ENCODE peak calls at places on chromosomes 12 and 14, in five cellular contexts. U is RWPE1, E is psoas muscle, B is HL-60, O is ovary. X is an unnamed sample.
A peak's percentile ranks its signal among the peaks of the same experiment; 100 is the strongest.

GRCh38 chr12:84913151-84913550 is 552 bp upstream of the SLC6A15 start:
- DNase-seq in B (no peak), U (peak; percentile 30), O (no peak), E (no peak), X (no peak)

GRCh38 chr12:27293463-27293862 is 39.2 kb upstream of the BMAL2 start:
- DNase-seq in O (no peak), E (no peak), B (no peak), U (no peak), X (no peak)

GRCh38 chr12:8078400-8078799 is 3.7 kb upstream of the NECAP1 start:
- DNase-seq in E (no peak), U (peak; percentile 30), O (no peak), B (peak; percentile 69), X (no peak)

GRCh38 chr14:59754256-59754655 is 116.3 kb downstream of the RTN1 start:
- DNase-seq in B (no peak), O (no peak), E (no peak), U (peak; percentile 10), X (no peak)

GRCh38 chr14:57976701-57977100 is 110.8 kb upstream of the SLC35F4 start:
- DNase-seq in E (no peak), B (no peak), U (no peak), O (no peak), X (no peak)

GRCh38 chr14:36281309-36281708 is 39.1 kb downstream of the MBIP start:
- DNase-seq in U (no peak), E (no peak), B (no peak), O (no peak), X (no peak)

GRCh38 chr12:51591020-51591901 is at the start of gene SCN8A:
- DNase-seq in O (peak; percentile 38), B (no peak), U (no peak), E (peak; percentile 54), X (no peak)

GRCh38 chr14:101561145-101561896 is at the start of gene DIO3:
- DNase-seq in O (peak; percentile 71), B (no peak), E (peak; percentile 57), U (no peak), X (no peak)

GRCh38 chr12:39972119-39972518 is 133.8 kb downstream of the SLC2A13 start:
- DNase-seq in U (no peak), E (no peak), O (no peak), B (no peak), X (no peak)

GRCh38 chr12:55619352-55620138 is 17.1 kb upstream of the OR10P1 start:
- DNase-seq in O (no peak), E (no peak), U (peak; percentile 89), B (peak; percentile 82), X (no peak)

GRCh38 chr14:30330452-30330851 is 228.5 kb upstream of the G2E3 start:
- DNase-seq in U (peak; percentile 7), O (no peak), B (no peak), E (no peak), X (no peak)

GRCh38 chr12:119409043-119409442 is 74.5 kb downstream of the CCDC60 start:
- DNase-seq in E (no peak), U (no peak), B (no peak), O (no peak), X (no peak)

GRCh38 chr14:89549381-89550102 is 132.5 kb upstream of the FOXN3 start:
- DNase-seq in E (no peak), U (no peak), O (no peak), B (no peak), X (no peak)

GRCh38 chr12:38761636-38762342 is 143.6 kb downstream of the CPNE8 start:
- DNase-seq in E (no peak), U (peak; percentile 55), O (no peak), B (no peak), X (no peak)

GRCh38 chr12:68119724-68120211 is 39.8 kb downstream of the IFNG start:
- DNase-seq in B (no peak), E (no peak), U (peak; percentile 14), O (no peak), X (no peak)

GRCh38 chr12:12432373-12432772 is 75.5 kb downstream of the BORCS5 start:
- DNase-seq in E (no peak), B (no peak), O (no peak), U (no peak), X (no peak)

GRCh38 chr12:128852026-128852725 is 1.1 kb upstream of the GLT1D1 start:
- DNase-seq in O (no peak), U (no peak), E (no peak), B (no peak), X (no peak)

GRCh38 chr14:98288825-98289224 is 983.2 kb downstream of the BCL11B start:
- DNase-seq in E (no peak), U (no peak), B (no peak), O (no peak), X (no peak)

GRCh38 chr14:25411933-25412757 is 362.2 kb upstream of the STXBP6 start:
- DNase-seq in E (no peak), O (no peak), U (no peak), B (no peak), X (no peak)

GRCh38 chr12:57730336-57731067 is 8.0 kb downstream of the AGAP2 start:
- DNase-seq in O (no peak), U (no peak), E (no peak), B (no peak), X (no peak)

GRCh38 chr12:118052324-118053070 is 8.5 kb downstream of the WSB2 start:
- DNase-seq in B (no peak), O (peak; percentile 70), U (peak; percentile 97), E (peak; percentile 87), X (peak; percentile 86)

GRCh38 chr12:26963413-26963812 is 25.1 kb downstream of the FGFR1OP2 start:
- DNase-seq in U (no peak), E (no peak), O (no peak), B (no peak), X (no peak)

GRCh38 chr12:128337456-128338160 is 70.6 kb downstream of the TMEM132C start:
- DNase-seq in E (no peak), O (no peak), U (no peak), B (no peak), X (no peak)

GRCh38 chr12:64618953-64619590 is 8.8 kb downstream of the RASSF3 start:
- DNase-seq in B (peak; percentile 84), O (no peak), E (no peak), U (no peak), X (no peak)

GRCh38 chr14:95227279-95227860 is 70.0 kb upstream of the DICER1 start:
- DNase-seq in E (no peak), B (no peak), U (no peak), O (no peak), X (peak; percentile 91)

DNA sequence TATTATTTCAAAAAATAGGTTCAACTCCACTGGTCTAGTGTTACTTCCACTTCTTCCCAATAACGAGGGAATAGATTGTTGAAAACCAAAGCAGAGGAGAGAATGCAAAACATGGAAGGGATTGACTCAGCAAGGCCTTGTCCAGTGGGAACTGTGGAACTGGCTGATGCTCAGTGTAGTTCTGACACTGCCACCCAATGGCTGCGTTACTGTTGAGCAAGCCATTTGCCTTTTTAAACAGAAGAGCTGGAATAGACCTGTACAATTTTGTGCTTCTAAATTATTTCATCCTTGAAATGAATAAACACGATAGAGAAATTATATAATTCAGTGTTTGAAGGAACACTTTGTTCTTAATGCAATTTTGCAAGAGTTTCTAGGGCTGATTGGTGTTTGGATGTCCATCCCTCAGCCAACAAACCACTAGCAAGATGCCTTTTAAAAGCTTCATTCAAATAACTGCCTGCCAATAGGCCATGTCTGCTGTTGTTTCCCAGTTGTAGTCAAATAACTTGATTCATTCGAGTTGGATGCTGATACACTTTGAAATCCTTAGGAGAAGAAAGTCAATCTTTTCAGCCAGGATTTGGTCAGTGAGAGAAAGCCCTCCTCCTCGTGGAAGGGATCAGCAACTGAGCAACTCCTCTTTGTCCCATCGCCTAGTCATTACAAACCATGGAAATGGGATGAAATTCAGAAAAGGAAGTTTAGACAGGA is 7.2 kb upstream of the MGP start:
- DNase-seq in U (no peak), E (peak; percentile 67), B (no peak), O (peak; percentile 75), X (no peak)
- TF ChIP-seq CTCF in U (no peak), E (no peak), B (no peak), O (peak; percentile 29), X (no peak)

DNA sequence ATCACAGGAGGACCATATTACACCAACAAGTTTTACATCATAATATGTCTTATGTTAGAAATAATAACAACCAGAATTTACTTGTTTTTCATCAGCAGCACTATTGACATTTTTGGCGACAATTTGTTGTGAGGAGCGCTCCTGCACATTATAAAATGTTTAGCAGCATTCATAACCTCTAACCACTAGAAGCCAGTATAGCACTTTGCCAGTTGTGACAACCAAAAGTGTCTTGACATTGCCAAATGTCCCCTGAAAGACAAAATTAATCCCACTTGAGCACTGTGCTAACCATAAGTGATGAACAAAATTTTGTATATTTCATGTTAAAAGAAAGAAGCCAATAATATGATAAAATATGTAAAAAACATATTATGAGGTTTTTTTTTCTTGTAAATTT is 356.9 kb upstream of the LMO3 start:
- DNase-seq in O (no peak), E (no peak), B (no peak), U (no peak), X (no peak)
- TF ChIP-seq CTCF in O (no peak), E (no peak), B (no peak), U (no peak), X (no peak)

GRCh38 chr12:82378997-82379396 is 20.7 kb downstream of the METTL25 start:
- DNase-seq in O (no peak), U (no peak), B (no peak), E (no peak), X (no peak)

DNA sequence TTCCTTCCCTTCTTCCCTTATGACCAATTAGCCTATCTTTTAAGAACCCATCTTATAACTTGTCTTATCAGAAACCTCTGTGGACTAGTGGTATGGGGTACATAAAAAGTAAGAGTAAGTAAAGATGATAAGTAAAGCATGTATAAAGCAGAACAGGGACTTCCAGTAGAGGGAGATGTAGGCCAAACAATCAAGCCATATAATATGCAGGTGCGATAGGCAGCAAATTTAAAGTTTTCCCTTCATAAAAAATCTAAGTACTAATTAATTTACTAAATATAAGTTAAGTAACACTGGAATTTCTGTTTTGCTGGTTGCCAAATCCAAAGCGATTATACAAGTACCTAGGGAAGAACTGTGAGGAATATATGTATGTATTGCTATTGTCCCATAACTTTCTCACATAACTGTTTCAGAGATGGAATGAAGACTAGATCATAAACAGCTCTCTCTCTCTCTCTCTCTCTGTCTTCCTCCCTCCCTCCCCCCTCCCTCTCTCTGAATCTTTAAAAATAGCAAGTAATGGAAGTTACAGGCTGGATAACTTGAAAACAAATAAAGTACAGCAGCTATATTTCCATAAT is 25.7 kb downstream of the METTL25 start:
- DNase-seq in O (no peak), U (peak; percentile 26), E (no peak), B (no peak), X (no peak)
- TF ChIP-seq CTCF in O (no peak), U (peak; percentile 34), E (peak; percentile 39), B (peak; percentile 5), X (peak; percentile 63)

DNA sequence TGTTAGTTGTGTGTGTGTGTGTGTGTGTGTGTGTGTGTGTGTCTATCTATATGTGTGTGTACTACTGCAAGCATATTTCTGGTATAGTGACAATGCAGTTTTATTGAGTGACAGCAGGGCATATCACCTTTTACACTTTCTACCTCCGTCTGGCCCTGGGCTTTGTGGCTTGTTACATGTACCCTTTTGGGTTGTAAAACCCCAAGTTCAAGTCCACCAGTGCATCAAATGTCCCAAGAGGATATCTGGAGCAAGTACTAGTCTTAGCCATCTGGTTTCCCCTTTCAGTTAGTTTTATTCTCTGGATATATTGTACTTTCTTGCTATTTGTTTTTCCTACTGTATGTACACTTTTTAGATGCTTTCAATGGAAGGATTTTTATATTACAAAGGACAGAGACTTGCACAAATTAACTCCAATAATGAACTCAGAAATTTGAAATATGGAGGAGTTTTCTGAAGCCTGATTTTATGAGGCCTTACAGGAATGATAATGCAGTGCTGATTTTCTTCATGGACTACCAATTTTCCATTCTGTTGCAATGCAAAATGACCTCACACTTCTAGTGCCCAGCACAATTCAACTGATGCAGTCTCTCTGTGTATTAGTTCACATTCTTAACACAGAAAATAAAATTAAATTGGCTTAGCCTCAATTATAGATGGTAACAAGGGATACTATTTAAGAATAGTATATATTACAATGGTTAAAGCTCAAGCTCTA is 29.1 kb downstream of the SLC16A7 start:
- DNase-seq in U (no peak), O (no peak), E (no peak), B (no peak), X (no peak)
- TF ChIP-seq CTCF in U (no peak), O (no peak), E (no peak), B (no peak), X (no peak)

X was measured in osteocyte.